ENCODE peak calls at places on chromosomes 2 and 18, in five cellular contexts. S, M, B, P and E are unnamed samples.
A peak's percentile ranks its signal among the peaks of the same experiment; 100 is the strongest.

GRCh38 chr2:239876241-239876947 is 148.7 kb downstream of the NDUFA10 start:
- DNase-seq in S (no peak), B (no peak), P (no peak), M (no peak), E (peak; percentile 32)

GRCh38 chr18:1954583-1955312 is 616.6 kb downstream of the METTL4 start:
- DNase-seq in P (no peak), S (no peak), B (no peak), M (no peak), E (no peak)

GRCh38 chr2:81747481-81748070 is 1443.0 kb upstream of the LRRTM1 start:
- DNase-seq in B (no peak), S (no peak), M (no peak), P (no peak), E (no peak)

GRCh38 chr2:168961450-168962229 is 60.5 kb downstream of the G6PC2 start:
- DNase-seq in S (no peak), P (peak; percentile 3), B (peak; percentile 73), M (peak; percentile 91), E (peak; percentile 56)

GRCh38 chr2:16368328-16368727 is 297.3 kb downstream of the CYRIA start:
- DNase-seq in P (no peak), M (no peak), B (no peak), S (no peak), E (no peak)

GRCh38 chr2:233668605-233669260 is 3.0 kb upstream of the UGT1A9 start:
- DNase-seq in M (no peak), S (no peak), P (no peak), B (no peak), E (no peak)

GRCh38 chr2:8729939-8730338 is 48.1 kb downstream of the ID2 start:
- DNase-seq in P (no peak), S (peak; percentile 45), B (no peak), M (no peak), E (no peak)

GRCh38 chr18:32373995-32374394 is 96.7 kb downstream of the GAREM1 start:
- DNase-seq in M (peak; percentile 75), B (no peak), P (no peak), S (no peak), E (peak; percentile 24)

GRCh38 chr2:152648336-152648735 is 68.9 kb downstream of the PRPF40A start:
- DNase-seq in S (no peak), B (no peak), P (no peak), M (peak; percentile 29), E (no peak)

GRCh38 chr2:88110830-88111229 is 17.0 kb downstream of the FABP1 start:
- DNase-seq in M (no peak), S (no peak), B (no peak), P (no peak), E (no peak)
- H3K27ac ChIP-seq in M (peak overlapping the region; percentile 69), S (no peak overlapping the region), B (no peak overlapping the region), P (no peak overlapping the region), E (no peak overlapping the region)

GRCh38 chr2:100877555-100877954 is 57.6 kb downstream of the NPAS2 start:
- DNase-seq in B (no peak), P (no peak), M (peak; percentile 82), S (no peak), E (no peak)
- H3K36me3 ChIP-seq in B (no peaks in the 10 kb centered on the region), P (no peaks in the 10 kb centered on the region), M (no peaks in the 10 kb centered on the region), S (no peaks in the 10 kb centered on the region), E (no peaks in the 10 kb centered on the region)

GRCh38 chr2:217829420-217829819 is 173.4 kb downstream of the TNS1 start:
- DNase-seq in S (no peak), M (no peak), B (no peak), P (no peak), E (no peak)
- H3K27ac ChIP-seq in S (peak overlapping the region; percentile 95), M (no peak overlapping the region), B (no peak overlapping the region), P (no peak overlapping the region), E (no peak overlapping the region)

GRCh38 chr2:278312-278932 is 9.5 kb downstream of the ALKAL2 start:
- DNase-seq in B (no peak), M (no peak), P (no peak), S (no peak), E (no peak)

GRCh38 chr2:281381-281780 is 6.5 kb downstream of the ALKAL2 start:
- DNase-seq in P (no peak), S (no peak), M (no peak), B (no peak), E (no peak)

GRCh38 chr2:280655-281110 is 7.2 kb downstream of the ALKAL2 start:
- DNase-seq in M (no peak), P (no peak), B (no peak), S (no peak), E (no peak)

GRCh38 chr2:279366-279765 is 8.5 kb downstream of the ALKAL2 start:
- DNase-seq in M (no peak), S (no peak), B (no peak), P (no peak), E (no peak)

GRCh38 chr2:279956-280654 is 7.8 kb downstream of the ALKAL2 start:
- DNase-seq in P (no peak), M (no peak), S (no peak), B (no peak), E (no peak)
- H3K36me3 ChIP-seq in P (peaks cover 22% of the 10 kb centered on the region), M (peaks cover 31% of the 10 kb centered on the region), S (peaks cover 69% of the 10 kb centered on the region), B (peaks cover 16% of the 10 kb centered on the region), E (peaks cover 61% of the 10 kb centered on the region)

GRCh38 chr2:20222769-20223344 is 2.1 kb downstream of the SDC1 start:
- DNase-seq in M (no peak), P (no peak), B (no peak), S (no peak), E (peak; percentile 18)

GRCh38 chr2:20221939-20222768 is 2.8 kb downstream of the SDC1 start:
- DNase-seq in B (no peak), P (no peak), S (no peak), M (no peak), E (no peak)

GRCh38 chr2:20223345-20224190 is 1.4 kb downstream of the SDC1 start:
- DNase-seq in M (peak; percentile 64), B (no peak), P (no peak), S (no peak), E (peak; percentile 73)

GRCh38 chr2:20219763-20220380 is 5.1 kb downstream of the SDC1 start:
- DNase-seq in M (no peak), B (no peak), P (no peak), S (no peak), E (no peak)

GRCh38 chr2:20221169-20221938 is 3.6 kb downstream of the SDC1 start:
- DNase-seq in S (no peak), P (no peak), M (peak; percentile 38), B (no peak), E (no peak)
- H3K27ac ChIP-seq in S (no peak overlapping the region), P (no peak overlapping the region), M (no peak overlapping the region), B (no peak overlapping the region), E (peak overlapping the region; percentile 61)

GRCh38 chr2:11808016-11808400 is 61.6 kb downstream of the LPIN1 start:
- DNase-seq in P (no peak), S (no peak), B (no peak), M (no peak), E (no peak)
- H3K36me3 ChIP-seq in P (peaks cover 49% of the 10 kb centered on the region), S (peaks cover 62% of the 10 kb centered on the region), B (peaks cover 4% of the 10 kb centered on the region), M (peaks cover 42% of the 10 kb centered on the region), E (peaks cover 41% of the 10 kb centered on the region)

DNA sequence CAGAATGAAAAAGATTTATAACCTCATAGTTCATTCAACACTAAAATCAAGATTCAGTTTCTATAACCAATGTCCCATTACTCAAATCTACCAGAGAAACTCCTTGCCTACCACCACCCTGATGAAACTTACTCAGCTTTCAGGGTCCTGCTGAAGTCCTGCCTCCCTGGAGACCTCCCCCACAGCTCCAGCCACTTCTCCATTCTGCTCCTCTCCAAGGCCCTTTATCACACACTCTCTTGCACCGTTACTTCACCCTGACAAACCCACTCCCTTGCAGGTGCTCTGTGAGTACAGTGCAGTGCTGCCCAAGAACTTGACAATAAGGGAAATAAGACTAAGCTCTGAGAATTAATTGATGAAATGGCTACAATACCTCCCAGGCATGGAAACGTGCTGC is 83.5 kb upstream of the CDCA7 start:
- DNase-seq in S (no peak), P (no peak), B (no peak), M (no peak), E (no peak)
- H3K27ac ChIP-seq in S (no peak overlapping the region), P (no peak overlapping the region), B (no peak overlapping the region), M (no peak overlapping the region), E (no peak overlapping the region)

DNA sequence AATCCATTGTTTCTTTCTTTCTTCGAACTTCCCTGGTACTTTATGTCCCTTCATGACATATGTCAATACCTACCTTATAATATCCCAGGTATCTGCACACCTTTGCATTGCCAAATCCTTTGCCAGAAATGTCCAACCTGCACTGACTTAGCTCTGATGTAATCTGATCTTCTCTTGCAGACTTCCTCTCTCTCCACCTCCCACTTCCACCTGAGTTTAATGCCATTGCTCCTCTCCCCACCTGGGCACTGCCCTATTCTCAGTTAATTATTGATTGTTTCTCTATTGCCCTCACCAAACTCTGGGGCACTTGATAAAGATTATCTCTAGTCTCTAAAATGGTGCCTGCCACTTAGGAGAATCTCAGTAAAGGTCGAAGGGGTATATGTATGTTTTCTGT is 23.0 kb downstream of the ARHGAP15 start:
- DNase-seq in S (no peak), B (no peak), M (no peak), P (no peak), E (no peak)
- H3K36me3 ChIP-seq in S (no peaks in the 10 kb centered on the region), B (no peaks in the 10 kb centered on the region), M (no peaks in the 10 kb centered on the region), P (peaks cover 7% of the 10 kb centered on the region), E (no peaks in the 10 kb centered on the region)

DNA sequence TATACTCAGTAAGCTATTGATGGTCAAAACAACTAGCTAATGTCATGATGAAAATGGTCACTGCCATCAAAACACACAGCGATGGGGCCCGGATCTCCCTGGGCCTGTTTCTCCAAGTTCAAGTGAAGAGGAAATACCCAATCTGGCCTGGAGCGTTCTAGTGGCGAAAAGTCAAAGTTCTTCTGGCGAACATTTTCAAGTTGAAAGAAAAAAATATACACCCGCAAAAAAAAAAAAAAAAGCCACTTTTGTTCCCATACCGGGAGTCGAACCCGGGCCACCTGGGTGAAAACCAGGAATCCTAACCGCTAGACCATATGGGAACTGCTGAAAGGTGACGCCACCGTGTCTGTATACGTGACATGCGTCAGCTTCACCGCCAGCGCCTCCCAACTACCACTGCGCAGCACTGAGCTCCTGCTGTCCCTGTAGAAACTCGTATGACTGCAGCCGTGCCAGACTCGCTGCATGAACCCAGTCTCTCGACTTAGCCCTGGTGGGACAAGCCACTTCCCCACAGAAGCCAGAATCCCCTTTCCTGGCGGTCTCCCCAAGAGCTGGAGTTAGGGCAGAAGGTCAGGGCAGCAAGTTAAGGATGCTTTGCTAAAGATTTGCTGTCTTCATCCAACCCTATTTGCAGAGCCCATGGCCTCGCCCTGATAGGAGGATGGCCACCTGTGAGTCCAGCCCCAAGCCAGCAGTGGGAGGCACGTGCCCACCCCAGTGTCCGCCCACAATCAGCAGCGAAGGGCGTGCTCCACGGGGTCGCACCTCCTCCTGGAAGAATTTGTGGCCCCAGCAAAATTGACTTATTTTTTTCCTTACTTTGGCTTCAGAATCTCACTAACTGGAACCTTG is 5.6 kb upstream of the IMP4 start:
- DNase-seq in S (peak; percentile 70), B (no peak), P (no peak), M (peak; percentile 83), E (peak; percentile 33)
- H3K27ac ChIP-seq in S (peak overlapping the region; percentile 79), B (no peak overlapping the region), P (no peak overlapping the region), M (peak overlapping the region; percentile 77), E (peak overlapping the region; percentile 9)